ENCODE peak calls at places on chromosomes 6 and 20, in six cellular contexts. One of them, this sample, is unnamed.

GRCh38 chr20:62298577-62299249 is 4.1 kb upstream of the ADRM1 start:
- DNase-seq in ovary: no peak
- DNase-seq in tibial nerve: no peak
- DNase-seq in body of pancreas: no peak
- DNase-seq in lower leg skin: no peak
- DNase-seq in HCT116: no peak
- DNase-seq in this sample: no peak

GRCh38 chr6:37517411-37517812 is 17.7 kb upstream of the CCDC167 start:
- DNase-seq in ovary: no peak
- DNase-seq in HCT116: no peak
- DNase-seq in body of pancreas: no peak
- DNase-seq in lower leg skin: no peak
- DNase-seq in tibial nerve: no peak
- DNase-seq in this sample: no peak

GRCh38 chr20:33444797-33445560 is 1.4 kb upstream of the SNTA1 start:
- DNase-seq in ovary: no peak
- DNase-seq in HCT116: no peak
- DNase-seq in lower leg skin: no peak
- DNase-seq in body of pancreas: peak
- DNase-seq in tibial nerve: no peak
- DNase-seq in this sample: no peak

GRCh38 chr20:38001173-38001875 is 31.9 kb downstream of the TTI1 start:
- DNase-seq in tibial nerve: no peak
- DNase-seq in lower leg skin: no peak
- DNase-seq in HCT116: no peak
- DNase-seq in body of pancreas: no peak
- DNase-seq in ovary: no peak
- DNase-seq in this sample: no peak

GRCh38 chr6:70108230-70108629 is 194.7 kb downstream of the COL9A1 start:
- DNase-seq in HCT116: peak
- DNase-seq in body of pancreas: no peak
- DNase-seq in ovary: no peak
- DNase-seq in lower leg skin: no peak
- DNase-seq in tibial nerve: no peak
- DNase-seq in this sample: no peak

GRCh38 chr6:22222469-22222868 is 74.4 kb downstream of the PRL start:
- DNase-seq in body of pancreas: no peak
- DNase-seq in tibial nerve: no peak
- DNase-seq in lower leg skin: no peak
- DNase-seq in ovary: no peak
- DNase-seq in HCT116: no peak
- DNase-seq in this sample: no peak

GRCh38 chr6:99241905-99242534 is 107.5 kb downstream of the FAXC start:
- DNase-seq in HCT116: peak
- DNase-seq in tibial nerve: no peak
- DNase-seq in ovary: no peak
- DNase-seq in body of pancreas: no peak
- DNase-seq in lower leg skin: no peak
- DNase-seq in this sample: no peak

GRCh38 chr6:118551673-118552063 is 3.6 kb downstream of the PLN start:
- DNase-seq in tibial nerve: no peak
- DNase-seq in HCT116: no peak
- DNase-seq in body of pancreas: no peak
- DNase-seq in lower leg skin: no peak
- DNase-seq in ovary: no peak
- DNase-seq in this sample: no peak

GRCh38 chr20:8837396-8837795 is 231.5 kb upstream of the PLCB4 start:
- DNase-seq in lower leg skin: no peak
- DNase-seq in HCT116: no peak
- DNase-seq in ovary: no peak
- DNase-seq in tibial nerve: no peak
- DNase-seq in body of pancreas: no peak
- DNase-seq in this sample: no peak

GRCh38 chr6:32971245-32971580 is 2.8 kb downstream of the BRD2 start:
- DNase-seq in lower leg skin: no peak
- DNase-seq in ovary: no peak
- DNase-seq in HCT116: no peak
- DNase-seq in tibial nerve: no peak
- DNase-seq in body of pancreas: no peak
- DNase-seq in this sample: no peak

GRCh38 chr6:14807130-14807529 is 438.7 kb upstream of the JARID2 start:
- DNase-seq in lower leg skin: peak
- DNase-seq in HCT116: no peak
- DNase-seq in tibial nerve: no peak
- DNase-seq in ovary: no peak
- DNase-seq in body of pancreas: no peak
- DNase-seq in this sample: no peak

GRCh38 chr6:69865126-69865525 is 1.2 kb upstream of the COL19A1 start:
- DNase-seq in HCT116: no peak
- DNase-seq in body of pancreas: no peak
- DNase-seq in tibial nerve: no peak
- DNase-seq in ovary: no peak
- DNase-seq in lower leg skin: no peak
- DNase-seq in this sample: no peak

GRCh38 chr6:39251406-39251805 is 22.1 kb upstream of the KCNK5 start:
- DNase-seq in tibial nerve: no peak
- DNase-seq in lower leg skin: no peak
- DNase-seq in ovary: no peak
- DNase-seq in body of pancreas: no peak
- DNase-seq in HCT116: no peak
- DNase-seq in this sample: no peak

GRCh38 chr6:8707956-8708772 is 272.8 kb upstream of the SLC35B3 start:
- DNase-seq in ovary: peak
- DNase-seq in HCT116: peak
- DNase-seq in body of pancreas: peak
- DNase-seq in tibial nerve: no peak
- DNase-seq in lower leg skin: no peak
- DNase-seq in this sample: no peak

GRCh38 chr6:53410508-53411258 is 61.9 kb upstream of the ELOVL5 start:
- DNase-seq in tibial nerve: no peak
- DNase-seq in HCT116: peak
- DNase-seq in ovary: peak
- DNase-seq in body of pancreas: peak
- DNase-seq in lower leg skin: no peak
- DNase-seq in this sample: peak

GRCh38 chr6:104527761-104528415 is 331.8 kb downstream of the HACE1 start:
- DNase-seq in body of pancreas: peak
- DNase-seq in tibial nerve: no peak
- DNase-seq in ovary: no peak
- DNase-seq in HCT116: no peak
- DNase-seq in lower leg skin: no peak
- DNase-seq in this sample: no peak

GRCh38 chr6:33787336-33787953 is 1.5 kb downstream of the LEMD2 start:
- DNase-seq in ovary: no peak
- DNase-seq in lower leg skin: no peak
- DNase-seq in HCT116: no peak
- DNase-seq in body of pancreas: no peak
- DNase-seq in tibial nerve: no peak
- DNase-seq in this sample: no peak

GRCh38 chr6:57024321-57024720 is 22.2 kb upstream of the KIAA1586 start:
- DNase-seq in HCT116: no peak
- DNase-seq in body of pancreas: no peak
- DNase-seq in ovary: no peak
- DNase-seq in tibial nerve: no peak
- DNase-seq in lower leg skin: no peak
- DNase-seq in this sample: no peak

GRCh38 chr20:20665200-20665599 is 47.2 kb downstream of the RALGAPA2 start:
- DNase-seq in HCT116: no peak
- DNase-seq in body of pancreas: no peak
- DNase-seq in ovary: no peak
- DNase-seq in tibial nerve: no peak
- DNase-seq in lower leg skin: no peak
- DNase-seq in this sample: no peak

GRCh38 chr6:37083243-37084138 is 78.0 kb downstream of the FGD2 start:
- DNase-seq in HCT116: no peak
- DNase-seq in ovary: peak
- DNase-seq in lower leg skin: peak
- DNase-seq in tibial nerve: peak
- DNase-seq in body of pancreas: peak
- DNase-seq in this sample: no peak

GRCh38 chr6:170084166-170084730 is 206.6 kb downstream of the DLL1 start:
- DNase-seq in tibial nerve: no peak
- DNase-seq in HCT116: no peak
- DNase-seq in ovary: no peak
- DNase-seq in lower leg skin: peak
- DNase-seq in body of pancreas: no peak
- DNase-seq in this sample: no peak

GRCh38 chr6:78966542-78966941 is 99.2 kb downstream of the IRAK1BP1 start:
- DNase-seq in lower leg skin: no peak
- DNase-seq in tibial nerve: no peak
- DNase-seq in body of pancreas: no peak
- DNase-seq in ovary: no peak
- DNase-seq in HCT116: no peak
- DNase-seq in this sample: no peak

GRCh38 chr6:41208439-41209106 is 7.6 kb upstream of the TREML2 start:
- DNase-seq in tibial nerve: no peak
- DNase-seq in body of pancreas: no peak
- DNase-seq in lower leg skin: peak
- DNase-seq in ovary: no peak
- DNase-seq in HCT116: no peak
- DNase-seq in this sample: no peak

GRCh38 chr6:121216928-121217327 is 117.4 kb downstream of the TBC1D32 start:
- DNase-seq in ovary: no peak
- DNase-seq in body of pancreas: no peak
- DNase-seq in tibial nerve: no peak
- DNase-seq in HCT116: no peak
- DNase-seq in lower leg skin: no peak
- DNase-seq in this sample: no peak

GRCh38 chr6:167270499-167271307 is 20.4 kb upstream of the UNC93A start:
- DNase-seq in lower leg skin: peak
- DNase-seq in body of pancreas: no peak
- DNase-seq in HCT116: no peak
- DNase-seq in ovary: no peak
- DNase-seq in tibial nerve: no peak
- DNase-seq in this sample: no peak

GRCh38 chr6:158649289-158650143 is at the start of gene SYTL3:
- DNase-seq in HCT116: no peak
- DNase-seq in tibial nerve: no peak
- DNase-seq in body of pancreas: no peak
- DNase-seq in ovary: no peak
- DNase-seq in lower leg skin: peak
- DNase-seq in this sample: peak

GRCh38 chr20:8366303-8366923 is 234.3 kb downstream of the PLCB1 start:
- DNase-seq in ovary: no peak
- DNase-seq in lower leg skin: no peak
- DNase-seq in tibial nerve: no peak
- DNase-seq in body of pancreas: no peak
- DNase-seq in HCT116: no peak
- DNase-seq in this sample: no peak

GRCh38 chr6:113595921-113596376 is 261.2 kb upstream of the MARCKS start:
- DNase-seq in tibial nerve: no peak
- DNase-seq in HCT116: no peak
- DNase-seq in lower leg skin: no peak
- DNase-seq in ovary: no peak
- DNase-seq in body of pancreas: peak
- DNase-seq in this sample: no peak

GRCh38 chr6:136639671-136640070 is 89.4 kb upstream of the MAP7 start:
- DNase-seq in tibial nerve: no peak
- DNase-seq in lower leg skin: no peak
- DNase-seq in body of pancreas: no peak
- DNase-seq in HCT116: no peak
- DNase-seq in ovary: no peak
- DNase-seq in this sample: no peak

GRCh38 chr6:14286634-14287428 is 169.3 kb downstream of the CD83 start:
- DNase-seq in HCT116: no peak
- DNase-seq in body of pancreas: no peak
- DNase-seq in tibial nerve: no peak
- DNase-seq in ovary: no peak
- DNase-seq in lower leg skin: no peak
- DNase-seq in this sample: no peak

GRCh38 chr6:170553686-170554085 is 483 bp upstream of the TBP start:
- DNase-seq in lower leg skin: no peak
- DNase-seq in body of pancreas: peak
- DNase-seq in HCT116: no peak
- DNase-seq in ovary: no peak
- DNase-seq in tibial nerve: no peak
- DNase-seq in this sample: no peak

GRCh38 chr20:47558699-47559098 is 57.0 kb downstream of the NCOA3 start:
- DNase-seq in ovary: no peak
- DNase-seq in body of pancreas: no peak
- DNase-seq in lower leg skin: no peak
- DNase-seq in HCT116: no peak
- DNase-seq in tibial nerve: no peak
- DNase-seq in this sample: no peak

GRCh38 chr6:84623956-84624680 is 140.3 kb downstream of the TBX18 start:
- DNase-seq in body of pancreas: no peak
- DNase-seq in HCT116: no peak
- DNase-seq in lower leg skin: no peak
- DNase-seq in ovary: no peak
- DNase-seq in tibial nerve: no peak
- DNase-seq in this sample: no peak

GRCh38 chr20:34876161-34877001 is at the start of gene ACSS2:
- DNase-seq in body of pancreas: peak
- DNase-seq in lower leg skin: peak
- DNase-seq in tibial nerve: peak
- DNase-seq in HCT116: peak
- DNase-seq in ovary: peak
- DNase-seq in this sample: peak
- TF ChIP-seq POLR2A in body of pancreas: peak
- TF ChIP-seq POLR2A in lower leg skin: no peak
- TF ChIP-seq POLR2A in tibial nerve: peak
- TF ChIP-seq POLR2A in HCT116: peak
- TF ChIP-seq POLR2A in ovary: no peak
- TF ChIP-seq POLR2A in this sample: no peak

GRCh38 chr6:47698342-47698787 is at the start of gene ADGRF4:
- DNase-seq in body of pancreas: no peak
- DNase-seq in HCT116: no peak
- DNase-seq in tibial nerve: no peak
- DNase-seq in ovary: peak
- DNase-seq in lower leg skin: no peak
- DNase-seq in this sample: no peak
- TF ChIP-seq POLR2A in body of pancreas: no peak
- TF ChIP-seq POLR2A in HCT116: no peak
- TF ChIP-seq POLR2A in tibial nerve: no peak
- TF ChIP-seq POLR2A in ovary: no peak
- TF ChIP-seq POLR2A in lower leg skin: no peak
- TF ChIP-seq POLR2A in this sample: no peak

GRCh38 chr20:2458919-2459499 is 11.6 kb downstream of the SNRPB start:
- DNase-seq in body of pancreas: no peak
- DNase-seq in lower leg skin: no peak
- DNase-seq in ovary: no peak
- DNase-seq in tibial nerve: no peak
- DNase-seq in HCT116: no peak
- DNase-seq in this sample: no peak
- TF ChIP-seq POLR2A in body of pancreas: no peak
- TF ChIP-seq POLR2A in lower leg skin: no peak
- TF ChIP-seq POLR2A in ovary: no peak
- TF ChIP-seq POLR2A in tibial nerve: no peak
- TF ChIP-seq POLR2A in HCT116: no peak
- TF ChIP-seq POLR2A in this sample: no peak

DNA sequence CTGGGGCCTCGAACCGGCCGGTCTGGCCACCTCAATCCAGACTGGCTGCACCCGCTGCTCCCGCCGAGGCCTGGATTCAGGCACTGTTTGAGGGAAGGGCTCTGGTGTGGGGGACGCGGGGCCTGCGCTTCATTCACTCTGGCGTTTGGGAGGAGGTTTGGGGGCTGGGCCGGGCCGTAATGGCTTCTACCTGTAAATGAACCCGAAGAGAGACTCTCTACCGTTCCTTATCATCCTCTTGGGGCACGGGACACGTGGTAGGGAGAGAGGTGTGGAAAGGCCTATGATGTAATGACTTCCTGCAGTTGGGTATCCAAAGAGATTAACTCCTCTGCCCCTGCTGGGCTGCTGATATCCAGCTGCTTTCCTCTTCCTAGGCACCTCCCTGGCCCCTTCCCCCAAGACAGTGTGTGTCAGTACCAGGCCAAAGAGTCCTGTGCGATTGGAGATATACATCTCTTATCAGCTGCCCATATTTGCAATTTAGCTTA is 1.8 kb downstream of the FOXO3 start:
- DNase-seq in ovary: peak
- DNase-seq in lower leg skin: peak
- DNase-seq in tibial nerve: peak
- DNase-seq in body of pancreas: peak
- DNase-seq in HCT116: peak
- DNase-seq in this sample: no peak
- TF ChIP-seq POLR2A in ovary: peak
- TF ChIP-seq POLR2A in lower leg skin: no peak
- TF ChIP-seq POLR2A in tibial nerve: peak
- TF ChIP-seq POLR2A in body of pancreas: peak
- TF ChIP-seq POLR2A in HCT116: no peak
- TF ChIP-seq POLR2A in this sample: peak